ENCODE peak calls at places on chromosomes 4 and X, in ten cellular contexts. U is body of pancreas; F is CD4-positive, alpha-beta memory T cell; Q is iris pigment epithelial cell; D is osteocyte; I is NCI-H1930; G is Calu3; H is NCI-H1105 treated with DMSO at 0.1 percent for 48 hours; T is AG20443; O is neural crest cell. C is an unnamed sample.

GRCh38 chrX:120244395-120244734 is 6.2 kb upstream of the ZBTB33 start:
- DNase-seq in H (no peak), G (no peak), T (no peak), U (no peak), O (no peak), Q (no peak), D (no peak), I (no peak), F (no peak), C (no peak)

GRCh38 chr4:139281212-139281611 is 1.2 kb upstream of the MGARP start:
- DNase-seq in T (no peak), U (no peak), H (no peak), I (no peak), F (no peak), Q (no peak), D (no peak), O (no peak), G (peak), C (no peak)

GRCh38 chrX:106247162-106247561 is 79.1 kb downstream of the PWWP3B start:
- DNase-seq in T (no peak), G (no peak), I (no peak), U (no peak), O (no peak), Q (peak), F (no peak), D (no peak), H (no peak), C (no peak)

GRCh38 chrX:70301716-70302115 is 11.8 kb downstream of the KIF4A start:
- DNase-seq in I (no peak), Q (peak), T (no peak), G (no peak), D (no peak), U (no peak), H (no peak), O (no peak), F (no peak), C (peak)

GRCh38 chr4:46016306-46016705 is 107.5 kb downstream of the GABRG1 start:
- DNase-seq in F (no peak), T (no peak), Q (no peak), D (no peak), G (no peak), O (no peak), U (no peak), I (no peak), H (no peak), C (peak)

GRCh38 chrX:139290310-139290709 is 240.2 kb upstream of the F9 start:
- DNase-seq in I (no peak), O (no peak), G (no peak), U (no peak), D (no peak), H (no peak), F (no peak), T (peak), Q (no peak), C (peak)

GRCh38 chrX:152895724-152896420 is 2.0 kb upstream of the ZNF185 start:
- DNase-seq in F (no peak), Q (no peak), I (no peak), O (no peak), D (no peak), H (no peak), G (peak), T (peak), U (no peak), C (no peak)

GRCh38 chr4:14441550-14441949 is 560.7 kb upstream of the CPEB2 start:
- DNase-seq in T (no peak), Q (no peak), O (no peak), I (no peak), D (no peak), G (no peak), H (no peak), F (no peak), U (no peak), C (no peak)

GRCh38 chr4:174156239-174156826 is 127.1 kb downstream of the FBXO8 start:
- DNase-seq in H (peak), O (no peak), Q (peak), I (peak), T (peak), G (peak), D (no peak), U (no peak), F (peak), C (peak)

GRCh38 chr4:15963001-15963451 is at the start of gene FGFBP2:
- DNase-seq in U (no peak), H (no peak), Q (peak), G (peak), D (no peak), I (peak), T (peak), F (peak), O (peak), C (peak)

GRCh38 chr4:107885865-107886264 is 45.5 kb upstream of the CYP2U1 start:
- DNase-seq in H (no peak), I (no peak), G (no peak), O (no peak), Q (no peak), T (no peak), U (no peak), F (no peak), D (no peak), C (no peak)

GRCh38 chrX:53088136-53088974 is 5.6 kb upstream of the KANTR start:
- DNase-seq in F (peak), Q (peak), G (no peak), I (peak), D (no peak), O (peak), T (peak), U (peak), H (peak), C (no peak)

GRCh38 chr4:16294455-16294854 is 68.2 kb upstream of the TAPT1 start:
- DNase-seq in F (no peak), Q (peak), D (no peak), G (no peak), U (no peak), T (peak), O (no peak), I (no peak), H (no peak), C (no peak)

GRCh38 chrX:33211356-33212254 is at the start of gene DMD:
- DNase-seq in H (no peak), U (peak), I (no peak), D (peak), T (no peak), F (no peak), G (peak), O (peak), Q (peak), C (no peak)

GRCh38 chr4:43992552-43992951 is 456.1 kb downstream of the KCTD8 start:
- DNase-seq in G (no peak), F (no peak), D (no peak), U (no peak), Q (no peak), H (no peak), O (no peak), I (no peak), T (no peak), C (no peak)

GRCh38 chr4:166816901-166817300 is 417.4 kb downstream of the SPOCK3 start:
- DNase-seq in Q (no peak), U (no peak), F (no peak), O (no peak), I (peak), G (no peak), H (no peak), D (no peak), T (no peak), C (no peak)

GRCh38 chr4:1381944-1382541 is 24.2 kb downstream of the NKX1-1 start:
- DNase-seq in I (no peak), U (peak), H (no peak), Q (no peak), T (no peak), G (no peak), D (no peak), O (no peak), F (no peak), C (no peak)

GRCh38 chrX:130734713-130735112 is 168.3 kb downstream of the ENOX2 start:
- DNase-seq in F (no peak), G (no peak), I (no peak), D (no peak), T (no peak), O (no peak), H (no peak), Q (no peak), U (no peak), C (no peak)

GRCh38 chr4:39823193-39823592 is 125.3 kb downstream of the UBE2K start:
- DNase-seq in H (no peak), D (no peak), O (no peak), Q (peak), F (no peak), I (peak), T (peak), G (no peak), U (no peak), C (no peak)

GRCh38 chrX:140141444-140142029 is 176.2 kb upstream of the CXorf66 start:
- DNase-seq in Q (peak), F (peak), D (no peak), U (peak), O (peak), H (peak), T (peak), I (peak), G (peak), C (peak)

GRCh38 chr4:109169160-109169559 is 133.3 kb downstream of the COL25A1 start:
- DNase-seq in T (no peak), Q (peak), O (no peak), I (no peak), F (no peak), D (no peak), H (no peak), G (no peak), U (no peak), C (no peak)

C was measured in KBM-7.